ENCODE peak calls at places on chromosomes 13 and 19, in seven cellular contexts. I, K, X, G, U, Z and C are unnamed samples.

GRCh38 chr13:102642475-102642874 is 45.7 kb downstream of the TPP2 start:
- DNase-seq in K (no peak), I (no peak), U (no peak), G (no peak), Z (no peak), X (no peak), C (peak; percentile 76)

GRCh38 chr19:13463296-13463695 is 43.0 kb downstream of the CACNA1A start:
- DNase-seq in I (no peak), U (no peak), Z (peak; percentile 3), G (peak; percentile 18), X (peak; percentile 0), K (peak; percentile 13), C (no peak)

GRCh38 chr19:33376423-33376822 is 2.9 kb downstream of the CEBPG start:
- DNase-seq in X (no peak), K (peak; percentile 85), G (no peak), U (no peak), Z (no peak), I (no peak), C (no peak)

GRCh38 chr13:34076319-34076718 is 258.4 kb downstream of the RFC3 start:
- DNase-seq in G (no peak), U (no peak), I (no peak), Z (no peak), K (no peak), X (no peak), C (no peak)

GRCh38 chr19:33047422-33047821 is 17.3 kb downstream of the RHPN2 start:
- DNase-seq in X (no peak), K (peak; percentile 83), I (no peak), U (no peak), G (no peak), Z (no peak), C (no peak)

GRCh38 chr13:95382411-95382810 is 81.2 kb upstream of the ABCC4 start:
- DNase-seq in U (no peak), K (no peak), X (no peak), G (no peak), Z (no peak), I (no peak), C (no peak)

GRCh38 chr13:93151277-93151676 is 75.3 kb upstream of the GPC6 start:
- DNase-seq in K (peak; percentile 37), I (no peak), G (no peak), X (peak; percentile 84), U (no peak), Z (no peak), C (no peak)

GRCh38 chr19:37333457-37333856 is 37.4 kb upstream of the ZNF527 start:
- DNase-seq in X (no peak), I (no peak), G (no peak), Z (no peak), K (peak; percentile 26), U (no peak), C (no peak)

GRCh38 chr19:41226053-41226873 is 7.2 kb downstream of the AXL start:
- DNase-seq in U (peak; percentile 23), K (no peak), G (no peak), I (no peak), X (no peak), Z (peak; percentile 21), C (peak; percentile 6)

GRCh38 chr19:36420961-36421748 is 2.7 kb upstream of the ZFP82 start:
- DNase-seq in I (peak; percentile 68), G (no peak), X (no peak), U (no peak), K (no peak), Z (no peak), C (no peak)

GRCh38 chr19:54125713-54126112 is 10.2 kb downstream of the PRPF31 start:
- DNase-seq in I (no peak), G (no peak), X (no peak), Z (no peak), U (no peak), K (no peak), C (no peak)

GRCh38 chr13:101709952-101710351 is 257.5 kb downstream of the ITGBL1 start:
- DNase-seq in X (no peak), K (no peak), U (no peak), I (no peak), G (no peak), Z (no peak), C (no peak)

GRCh38 chr19:19775891-19776205 is 42.9 kb upstream of the ZNF14 start:
- DNase-seq in Z (no peak), G (no peak), U (no peak), X (no peak), I (no peak), K (no peak), C (peak; percentile 78)

GRCh38 chr19:42422576-42423461 is 4.4 kb downstream of the LIPE start:
- DNase-seq in U (peak; percentile 30), Z (no peak), K (no peak), X (peak; percentile 22), G (peak; percentile 78), I (peak; percentile 82), C (peak; percentile 59)

GRCh38 chr19:4174212-4174894 is 8.0 kb downstream of the SIRT6 start:
- DNase-seq in G (no peak), X (no peak), K (no peak), I (no peak), Z (no peak), U (no peak), C (no peak)

GRCh38 chr19:10876459-10877240 is 5.3 kb downstream of the CARM1 start:
- DNase-seq in X (no peak), U (no peak), G (no peak), K (no peak), Z (no peak), I (no peak), C (no peak)

GRCh38 chr19:16025108-16026101 is 50.9 kb upstream of the TPM4 start:
- DNase-seq in X (peak; percentile 10), Z (no peak), U (no peak), K (peak; percentile 86), I (peak; percentile 61), G (no peak), C (peak; percentile 8)

GRCh38 chr13:83312194-83312593 is 570.1 kb downstream of the SLITRK1 start:
- DNase-seq in Z (no peak), U (no peak), I (no peak), X (no peak), K (peak; percentile 24), G (no peak), C (no peak)

GRCh38 chr19:38877781-38878574 is at the start of gene RINL:
- DNase-seq in Z (peak; percentile 67), X (peak; percentile 27), U (peak; percentile 58), K (no peak), G (peak; percentile 73), I (peak; percentile 95), C (peak; percentile 99)

GRCh38 chr13:114004416-114005205 is 30.7 kb upstream of the C13orf46 start:
- DNase-seq in K (peak; percentile 96), U (no peak), I (peak; percentile 61), Z (no peak), G (no peak), X (no peak), C (no peak)

GRCh38 chr19:50639121-50640112 is at the start of gene SYT3:
- DNase-seq in Z (no peak), K (peak; percentile 43), U (no peak), I (peak; percentile 79), G (peak; percentile 57), X (no peak), C (no peak)

GRCh38 chr19:46491975-46492682 is 3.5 kb downstream of the PNMA8B start:
- DNase-seq in K (no peak), G (no peak), X (no peak), I (no peak), U (no peak), Z (no peak), C (no peak)

GRCh38 chr13:98877466-98877865 is 100.4 kb downstream of the DOCK9 start:
- DNase-seq in I (no peak), K (no peak), Z (no peak), G (no peak), U (no peak), X (no peak), C (no peak)

GRCh38 chr19:46787331-46788100 is 878 bp downstream of the SLC1A5 start:
- DNase-seq in G (peak; percentile 36), X (no peak), I (peak; percentile 88), K (peak; percentile 25), Z (peak; percentile 34), U (peak; percentile 26), C (peak; percentile 68)

GRCh38 chr13:107138468-107138867 is 570.5 kb upstream of the ARGLU1 start:
- DNase-seq in X (no peak), K (no peak), I (no peak), U (no peak), G (no peak), Z (no peak), C (no peak)

GRCh38 chr13:100045355-100045754 is 43.5 kb upstream of the PCCA start:
- DNase-seq in U (no peak), Z (no peak), G (peak; percentile 1), I (no peak), K (no peak), X (no peak), C (no peak)

GRCh38 chr13:42107006-42107405 is 58.6 kb downstream of the DGKH start:
- DNase-seq in Z (no peak), K (no peak), G (no peak), U (no peak), I (no peak), X (no peak), C (peak; percentile 79)

GRCh38 chr19:38384209-38385027 is 3.4 kb downstream of the GGN start:
- DNase-seq in G (peak; percentile 51), U (no peak), K (no peak), X (no peak), I (no peak), Z (no peak), C (no peak)